ENCODE peak calls at places on chromosomes 6 and 20, in six cellular contexts. One of them, this sample, is unnamed. For H3K9me3, the result is how much of the 10 kb centered on the place peaks cover.

GRCh38 chr6:121686611-121687023 is 251.2 kb downstream of the GJA1 start:
- DNase-seq in ovary: no peak
- DNase-seq in body of pancreas: no peak
- DNase-seq in esophagus squamous epithelium: no peak
- DNase-seq in sigmoid colon: no peak
- DNase-seq in breast epithelium: no peak
- DNase-seq in this sample: peak

GRCh38 chr6:99614430-99615161 is 8.0 kb downstream of the PRDM13 start:
- DNase-seq in body of pancreas: no peak
- DNase-seq in ovary: no peak
- DNase-seq in breast epithelium: no peak
- DNase-seq in sigmoid colon: no peak
- DNase-seq in esophagus squamous epithelium: no peak
- DNase-seq in this sample: no peak

GRCh38 chr20:50744143-50744792 is 12.9 kb downstream of the PARD6B start:
- DNase-seq in sigmoid colon: peak
- DNase-seq in esophagus squamous epithelium: no peak
- DNase-seq in ovary: peak
- DNase-seq in body of pancreas: peak
- DNase-seq in breast epithelium: peak
- DNase-seq in this sample: peak

GRCh38 chr20:5918856-5919633 is 31.3 kb downstream of the TRMT6 start:
- DNase-seq in ovary: no peak
- DNase-seq in esophagus squamous epithelium: no peak
- DNase-seq in breast epithelium: no peak
- DNase-seq in body of pancreas: no peak
- DNase-seq in sigmoid colon: no peak
- DNase-seq in this sample: no peak

GRCh38 chr20:36582322-36582721 is 8.9 kb downstream of the TGIF2 start:
- DNase-seq in body of pancreas: no peak
- DNase-seq in esophagus squamous epithelium: no peak
- DNase-seq in sigmoid colon: no peak
- DNase-seq in breast epithelium: no peak
- DNase-seq in ovary: no peak
- DNase-seq in this sample: no peak

GRCh38 chr6:70790483-70790882 is 122.8 kb downstream of the SMAP1 start:
- DNase-seq in sigmoid colon: no peak
- DNase-seq in ovary: no peak
- DNase-seq in body of pancreas: no peak
- DNase-seq in breast epithelium: no peak
- DNase-seq in esophagus squamous epithelium: no peak
- DNase-seq in this sample: no peak

GRCh38 chr6:81759782-81760181 is 7.3 kb upstream of the TENT5A start:
- DNase-seq in breast epithelium: no peak
- DNase-seq in esophagus squamous epithelium: no peak
- DNase-seq in ovary: no peak
- DNase-seq in body of pancreas: no peak
- DNase-seq in sigmoid colon: no peak
- DNase-seq in this sample: no peak

GRCh38 chr6:26041946-26042345 is 45.3 kb upstream of the HFE start:
- DNase-seq in esophagus squamous epithelium: no peak
- DNase-seq in body of pancreas: no peak
- DNase-seq in breast epithelium: no peak
- DNase-seq in sigmoid colon: no peak
- DNase-seq in ovary: no peak
- DNase-seq in this sample: no peak

GRCh38 chr20:10927936-10928860 is 254.4 kb upstream of the JAG1 start:
- DNase-seq in ovary: no peak
- DNase-seq in esophagus squamous epithelium: no peak
- DNase-seq in body of pancreas: no peak
- DNase-seq in breast epithelium: no peak
- DNase-seq in sigmoid colon: no peak
- DNase-seq in this sample: no peak

GRCh38 chr20:56975838-56976237 is 290.6 kb downstream of the BMP7 start:
- DNase-seq in ovary: no peak
- DNase-seq in esophagus squamous epithelium: no peak
- DNase-seq in sigmoid colon: no peak
- DNase-seq in breast epithelium: no peak
- DNase-seq in body of pancreas: no peak
- DNase-seq in this sample: no peak

GRCh38 chr6:142822882-142823578 is 121.9 kb downstream of the HIVEP2 start:
- DNase-seq in body of pancreas: no peak
- DNase-seq in ovary: no peak
- DNase-seq in esophagus squamous epithelium: no peak
- DNase-seq in breast epithelium: no peak
- DNase-seq in sigmoid colon: no peak
- DNase-seq in this sample: no peak

GRCh38 chr6:147586044-147586443 is 77.6 kb downstream of the SAMD5 start:
- DNase-seq in sigmoid colon: no peak
- DNase-seq in esophagus squamous epithelium: no peak
- DNase-seq in body of pancreas: peak
- DNase-seq in breast epithelium: no peak
- DNase-seq in ovary: peak
- DNase-seq in this sample: no peak

GRCh38 chr6:52995913-52996685 is 1.0 kb upstream of the GSTA4 start:
- DNase-seq in breast epithelium: peak
- DNase-seq in esophagus squamous epithelium: no peak
- DNase-seq in sigmoid colon: peak
- DNase-seq in body of pancreas: peak
- DNase-seq in ovary: peak
- DNase-seq in this sample: no peak

GRCh38 chr6:328184-328670 is 35.9 kb downstream of the DUSP22 start:
- DNase-seq in esophagus squamous epithelium: no peak
- DNase-seq in breast epithelium: peak
- DNase-seq in sigmoid colon: peak
- DNase-seq in ovary: no peak
- DNase-seq in body of pancreas: peak
- DNase-seq in this sample: no peak

GRCh38 chr20:1299522-1299921 is 29.4 kb downstream of the SDCBP2 start:
- DNase-seq in esophagus squamous epithelium: no peak
- DNase-seq in sigmoid colon: peak
- DNase-seq in breast epithelium: no peak
- DNase-seq in ovary: no peak
- DNase-seq in body of pancreas: no peak
- DNase-seq in this sample: no peak

GRCh38 chr6:160733045-160733646 is 31.1 kb downstream of the PLG start:
- DNase-seq in ovary: peak
- DNase-seq in body of pancreas: peak
- DNase-seq in esophagus squamous epithelium: no peak
- DNase-seq in sigmoid colon: no peak
- DNase-seq in breast epithelium: no peak
- DNase-seq in this sample: no peak

GRCh38 chr6:159759645-159760044 is 2.2 kb upstream of the ACAT2 start:
- DNase-seq in esophagus squamous epithelium: no peak
- DNase-seq in sigmoid colon: no peak
- DNase-seq in ovary: no peak
- DNase-seq in body of pancreas: no peak
- DNase-seq in breast epithelium: no peak
- DNase-seq in this sample: no peak

DNA sequence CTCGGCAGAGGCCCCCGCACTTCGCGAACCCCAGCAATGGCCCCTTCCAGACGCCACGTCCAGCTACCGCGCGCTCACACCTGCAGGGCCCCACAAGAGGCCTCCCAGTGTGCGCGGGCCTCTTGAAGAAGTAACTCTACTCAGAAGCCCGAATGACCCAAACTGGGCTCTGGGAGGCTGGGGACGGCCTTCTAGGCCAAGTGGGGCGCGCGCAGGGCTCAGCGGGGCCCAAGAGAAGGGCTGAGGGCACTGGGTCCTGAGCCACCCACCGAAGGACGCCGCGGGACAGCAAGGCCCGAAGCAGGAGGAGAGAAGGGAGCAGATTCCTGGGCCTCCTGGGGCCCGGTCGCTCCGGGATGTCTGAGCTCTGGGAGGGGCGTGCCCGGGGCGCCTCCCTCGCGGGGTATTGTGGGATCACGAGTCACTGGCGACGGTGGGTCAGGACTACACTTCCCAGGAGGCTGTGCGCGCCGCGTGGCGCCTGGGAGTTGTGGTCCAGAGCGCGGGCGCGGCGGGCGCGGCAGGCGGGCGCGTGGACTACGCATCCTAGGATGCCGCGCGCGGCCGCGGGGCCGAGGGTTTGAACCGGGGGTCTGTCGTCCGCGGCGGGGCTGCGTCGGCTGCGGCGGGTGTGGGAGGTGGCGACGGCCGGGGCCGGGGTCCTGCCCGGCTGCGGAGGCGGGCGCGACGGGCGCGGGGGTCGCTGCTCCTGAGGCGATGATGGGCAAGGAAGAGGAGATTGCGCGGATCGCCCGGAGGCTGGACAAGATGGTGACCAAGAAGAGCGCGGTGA is at the start of gene TCEA2:
- DNase-seq in sigmoid colon: peak
- DNase-seq in esophagus squamous epithelium: peak
- DNase-seq in breast epithelium: peak
- DNase-seq in ovary: peak
- DNase-seq in body of pancreas: peak
- DNase-seq in this sample: peak
- TF ChIP-seq POLR2A in sigmoid colon: peak
- TF ChIP-seq POLR2A in esophagus squamous epithelium: peak
- TF ChIP-seq POLR2A in breast epithelium: peak
- TF ChIP-seq POLR2A in ovary: peak
- TF ChIP-seq POLR2A in body of pancreas: peak
- TF ChIP-seq POLR2A in this sample: peak

DNA sequence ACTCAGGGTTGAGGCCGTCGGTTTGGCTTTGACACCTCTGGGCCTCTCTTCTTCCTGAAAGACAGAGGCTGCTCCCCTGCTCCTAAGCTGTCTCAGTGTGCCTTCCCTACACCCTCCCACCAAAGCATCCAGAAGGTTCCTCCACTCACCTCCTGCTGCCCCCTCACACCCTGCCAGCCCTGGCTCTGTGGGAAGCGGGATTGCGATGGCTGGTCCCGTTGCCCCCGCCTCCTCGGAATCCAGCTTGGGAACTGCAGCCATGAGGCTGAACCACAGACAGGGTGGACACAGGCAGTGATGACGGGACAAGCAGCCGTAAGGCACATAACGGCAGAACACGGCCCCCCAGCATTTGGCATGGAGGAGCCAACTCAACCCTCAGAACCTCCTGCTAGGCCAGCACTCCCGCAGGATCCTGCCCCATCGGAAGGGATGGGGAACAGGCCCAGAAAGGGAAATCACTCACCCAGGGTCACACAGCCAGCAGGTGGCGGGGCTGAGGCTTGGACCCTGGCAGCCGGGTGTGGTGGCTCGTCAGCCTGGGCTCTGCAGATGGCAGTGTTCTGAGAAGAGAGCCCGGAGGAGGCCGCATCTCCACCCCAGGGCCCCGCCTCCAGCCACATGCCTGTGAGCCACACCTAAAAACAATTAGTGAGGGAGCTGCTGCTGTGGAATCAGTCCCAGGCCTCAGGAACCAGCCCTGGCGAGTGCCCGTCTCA is 139.6 kb downstream of the PHACTR3 start:
- DNase-seq in sigmoid colon: no peak
- DNase-seq in body of pancreas: no peak
- DNase-seq in esophagus squamous epithelium: no peak
- DNase-seq in ovary: no peak
- DNase-seq in breast epithelium: no peak
- DNase-seq in this sample: no peak
- H3K9me3 ChIP-seq in sigmoid colon: under half
- H3K9me3 ChIP-seq in body of pancreas: under half
- H3K9me3 ChIP-seq in esophagus squamous epithelium: under half
- H3K9me3 ChIP-seq in ovary: under half
- H3K9me3 ChIP-seq in breast epithelium: under half
- H3K9me3 ChIP-seq in this sample: under half

GRCh38 chr6:163554032-163554431 is 139.5 kb downstream of the QKI start:
- DNase-seq in sigmoid colon: no peak
- DNase-seq in ovary: no peak
- DNase-seq in breast epithelium: no peak
- DNase-seq in esophagus squamous epithelium: no peak
- DNase-seq in body of pancreas: no peak
- DNase-seq in this sample: no peak
- H3K27ac ChIP-seq in sigmoid colon: no peak
- H3K27ac ChIP-seq in ovary: no peak
- H3K27ac ChIP-seq in breast epithelium: no peak
- H3K27ac ChIP-seq in esophagus squamous epithelium: no peak
- H3K27ac ChIP-seq in body of pancreas: no peak
- H3K27ac ChIP-seq in this sample: no peak

DNA sequence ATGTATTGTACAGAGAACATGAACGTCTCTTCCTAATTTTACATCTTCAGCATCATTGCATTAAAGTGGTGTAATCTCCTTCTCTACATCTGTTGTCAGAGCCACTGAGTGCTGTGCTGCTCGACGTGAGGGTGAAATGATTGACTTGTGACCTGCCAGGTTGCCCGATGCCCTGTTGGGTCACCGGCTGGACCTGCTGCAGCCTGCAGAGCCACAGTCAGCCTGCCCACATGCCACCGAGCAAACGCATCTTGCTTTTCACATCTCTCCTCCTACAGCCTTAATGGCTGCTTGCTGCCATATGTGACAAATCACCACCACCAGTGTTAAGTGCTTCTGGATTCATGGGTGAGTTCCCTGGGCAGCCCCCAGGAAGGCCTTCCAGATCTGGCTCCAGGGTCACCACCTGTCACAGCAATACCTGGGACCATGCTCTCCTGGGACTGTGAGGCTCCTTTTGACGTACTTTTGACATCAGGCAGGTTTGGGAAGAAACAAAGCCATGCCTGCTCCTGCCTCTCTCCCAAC is 80.3 kb downstream of the ASXL1 start:
- DNase-seq in sigmoid colon: no peak
- DNase-seq in esophagus squamous epithelium: no peak
- DNase-seq in body of pancreas: no peak
- DNase-seq in breast epithelium: peak
- DNase-seq in ovary: no peak
- DNase-seq in this sample: no peak
- TF ChIP-seq POLR2A in sigmoid colon: no peak
- TF ChIP-seq POLR2A in esophagus squamous epithelium: no peak
- TF ChIP-seq POLR2A in body of pancreas: no peak
- TF ChIP-seq POLR2A in breast epithelium: no peak
- TF ChIP-seq POLR2A in ovary: no peak
- TF ChIP-seq POLR2A in this sample: no peak

This sample was measured in upper lobe of left lung.